ENCODE peak calls at places on chromosomes 13 and 19, in ten cellular contexts. T, H, I, V, R, S, A, W, C and L are unnamed samples.

GRCh38 chr13:110422913-110423688 is 116.0 kb downstream of the COL4A2 start:
- DNase-seq in W (no peak), V (no peak), T (no peak), A (no peak), C (no peak), H (no peak), I (no peak), S (no peak), R (peak), L (peak)

GRCh38 chr13:42181381-42181953 is 90.5 kb upstream of the AKAP11 start:
- DNase-seq in C (no peak), R (no peak), I (peak), H (no peak), A (no peak), V (no peak), S (no peak), W (no peak), T (no peak), L (no peak)

GRCh38 chr19:29292562-29292961 is 79.6 kb upstream of the UQCRFS1 start:
- DNase-seq in R (no peak), T (no peak), W (no peak), A (no peak), I (no peak), S (no peak), C (no peak), V (no peak), H (peak), L (no peak)

GRCh38 chr19:34171539-34171876 is 796 bp upstream of the LSM14A start:
- DNase-seq in T (no peak), C (no peak), S (no peak), R (no peak), A (no peak), W (peak), V (no peak), H (no peak), I (no peak), L (no peak)

GRCh38 chr13:52463526-52463925 is 8.2 kb downstream of the CKAP2 start:
- DNase-seq in V (no peak), I (no peak), A (no peak), T (no peak), R (no peak), C (no peak), S (no peak), W (no peak), H (no peak), L (no peak)

GRCh38 chr19:45717983-45718650 is 12.6 kb downstream of the FBXO46 start:
- DNase-seq in W (peak), H (peak), S (peak), R (no peak), C (peak), V (no peak), T (no peak), I (peak), A (no peak), L (no peak)

GRCh38 chr19:58009301-58009665 is 6.7 kb upstream of the ZNF606 start:
- DNase-seq in I (no peak), H (no peak), T (no peak), A (no peak), V (no peak), C (no peak), R (no peak), W (no peak), S (no peak), L (no peak)

GRCh38 chr13:68439821-68440220 is 1209.7 kb upstream of the PCDH9 start:
- DNase-seq in I (no peak), S (no peak), V (no peak), W (no peak), T (no peak), A (no peak), R (peak), C (peak), H (no peak), L (peak)

GRCh38 chr19:2034729-2035589 is 16.1 kb downstream of the MKNK2 start:
- DNase-seq in S (peak), R (no peak), T (peak), A (peak), V (no peak), H (peak), I (peak), W (peak), C (peak), L (peak)

GRCh38 chr19:45826934-45827333 is 11.8 kb upstream of the RSPH6A start:
- DNase-seq in W (no peak), R (no peak), V (no peak), A (no peak), I (no peak), H (no peak), S (no peak), T (no peak), C (no peak), L (no peak)

GRCh38 chr19:56995298-56995697 is 124.5 kb upstream of the USP29 start:
- DNase-seq in R (no peak), H (no peak), W (peak), A (no peak), C (no peak), I (no peak), T (no peak), V (no peak), S (peak), L (no peak)

GRCh38 chr13:30307194-30307965 is at the start of gene KATNAL1:
- DNase-seq in V (peak), R (peak), T (peak), I (peak), A (no peak), H (peak), W (peak), C (peak), S (peak), L (peak)

GRCh38 chr13:79522583-79522982 is 41.6 kb downstream of the NDFIP2 start:
- DNase-seq in C (no peak), R (peak), V (no peak), T (no peak), H (no peak), I (no peak), W (no peak), S (no peak), A (no peak), L (peak)

GRCh38 chr19:311813-312261 is 20.6 kb upstream of the PLPP2 start:
- DNase-seq in A (no peak), S (peak), T (peak), I (no peak), C (no peak), W (no peak), R (no peak), H (no peak), V (peak), L (no peak)

GRCh38 chr13:112474869-112475268 is 98.7 kb downstream of the SPACA7 start:
- DNase-seq in H (no peak), S (no peak), I (no peak), R (no peak), A (no peak), W (no peak), V (no peak), T (no peak), C (no peak), L (no peak)

DNA sequence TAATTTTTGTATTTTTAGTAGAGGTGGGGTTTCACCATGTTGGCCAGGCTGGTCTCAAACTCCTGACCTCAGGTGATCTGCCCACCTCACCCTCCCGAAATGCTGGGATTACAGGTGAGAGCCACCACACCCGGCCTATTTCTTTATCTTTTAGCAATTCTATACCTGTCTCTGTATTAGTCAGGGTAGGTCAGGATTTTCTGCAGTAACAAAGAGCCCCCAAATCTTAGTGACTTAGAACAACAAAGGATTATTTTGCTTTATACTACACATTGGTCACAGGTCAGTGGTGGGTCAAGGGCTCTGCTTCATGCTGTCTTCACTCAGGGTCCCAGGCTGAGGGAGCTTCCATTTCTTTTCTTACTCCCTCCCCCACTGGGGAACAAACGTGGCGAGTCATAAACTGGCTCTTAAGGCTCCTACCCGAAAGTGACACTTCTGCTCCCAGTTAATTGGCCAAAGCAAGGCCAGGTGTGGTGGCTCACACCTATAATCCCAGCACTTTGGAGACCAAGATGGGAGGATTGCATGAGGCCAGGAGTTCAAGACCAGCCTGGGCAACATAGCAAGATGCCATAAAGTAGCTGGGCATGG is 6.8 kb downstream of the ITPKC start:
- DNase-seq in V (no peak), A (no peak), H (no peak), I (no peak), W (no peak), C (no peak), S (no peak), T (no peak), R (no peak), L (no peak)
- TF ChIP-seq POLR2A in V (no peak), A (no peak), H (no peak), I (no peak), W (no peak), C (no peak), S (no peak), T (no peak), R (no peak), L (no peak)

GRCh38 chr19:35994868-35995654 is at the start of gene SDHAF1:
- DNase-seq in T (peak), C (peak), W (peak), R (peak), A (peak), I (peak), H (peak), S (peak), V (peak), L (peak)
- TF ChIP-seq POLR2A in T (no peak), C (peak), W (peak), R (peak), A (peak), I (peak), H (peak), S (peak), V (peak), L (peak)

GRCh38 chr19:49877020-49877878 is at the start of the genes AKT1S1 and TBC1D17:
- DNase-seq in S (peak), V (peak), I (peak), H (peak), A (peak), W (peak), R (peak), C (peak), T (peak), L (peak)
- TF ChIP-seq POLR2A in S (peak), V (peak), I (peak), H (peak), A (peak), W (peak), R (peak), C (peak), T (peak), L (peak)

GRCh38 chr19:54189668-54190502 is 505 bp upstream of the MBOAT7 start:
- DNase-seq in R (peak), C (peak), A (peak), S (peak), I (peak), H (peak), T (peak), V (peak), W (peak), L (peak)
- TF ChIP-seq POLR2A in R (peak), C (peak), A (peak), S (no peak), I (peak), H (peak), T (no peak), V (peak), W (peak), L (peak)

GRCh38 chr13:28658796-28659610 is at the start of gene POMP:
- DNase-seq in S (peak), R (peak), H (peak), I (peak), T (peak), A (peak), V (peak), C (peak), W (peak), L (peak)
- TF ChIP-seq POLR2A in S (peak), R (peak), H (peak), I (peak), T (peak), A (peak), V (peak), C (peak), W (peak), L (peak)

GRCh38 chr13:113937497-113938140 is 36.3 kb downstream of the C13orf46 start:
- DNase-seq in V (no peak), W (no peak), A (no peak), S (peak), C (no peak), H (no peak), T (peak), R (no peak), I (no peak), L (no peak)
- TF ChIP-seq POLR2A in V (no peak), W (no peak), A (no peak), S (no peak), C (no peak), H (no peak), T (no peak), R (no peak), I (no peak), L (no peak)

GRCh38 chr13:75165543-75166230 is 316.3 kb downstream of the TBC1D4 start:
- DNase-seq in A (no peak), W (no peak), R (no peak), C (no peak), T (no peak), V (no peak), S (no peak), H (no peak), I (no peak), L (no peak)

DNA sequence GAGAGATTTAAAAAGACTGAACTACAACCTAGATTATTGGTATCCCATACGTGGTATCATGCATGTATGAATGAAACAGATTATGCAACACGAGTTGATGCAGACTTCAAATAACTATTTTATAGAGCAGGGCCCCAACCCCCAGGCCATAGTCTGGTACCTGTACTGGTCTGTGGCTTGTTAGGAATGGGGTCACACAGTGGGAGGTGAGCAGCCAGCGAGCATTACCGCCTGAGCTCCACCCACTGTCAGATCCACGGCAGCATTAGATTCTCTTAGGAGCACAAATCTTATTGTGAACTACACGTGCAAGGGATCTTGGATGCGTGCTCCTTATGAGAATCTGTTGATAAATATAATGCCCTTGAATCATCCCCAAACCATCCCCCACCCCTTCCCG is 320.2 kb downstream of the TBC1D4 start:
- DNase-seq in R (no peak), W (no peak), T (no peak), S (no peak), A (no peak), H (no peak), I (no peak), C (no peak), V (no peak), L (no peak)
- TF ChIP-seq POLR2A in R (no peak), W (no peak), T (no peak), S (no peak), A (no peak), H (no peak), I (no peak), C (no peak), V (no peak), L (no peak)